ENCODE peak calls at places on chromosome 22, in eight cellular contexts. G, Z, P, N, W, B, V and O are unnamed samples.

GRCh38 chr22:47783433-47784366 is 1021.2 kb downstream of the TBC1D22A start:
- DNase-seq in G (peak; percentile 42), Z (no peak), P (no peak), N (no peak), W (no peak), B (no peak), V (no peak), O (no peak)

GRCh38 chr22:25919452-25919851 is 177.5 kb downstream of the MYO18B start:
- DNase-seq in G (no peak), Z (no peak), P (no peak), N (no peak), W (no peak), B (no peak), V (no peak), O (no peak)

GRCh38 chr22:29255064-29255621 is 12.6 kb downstream of the RHBDD3 start:
- DNase-seq in G (no peak), Z (no peak), P (no peak), N (no peak), W (no peak), B (no peak), V (no peak), O (no peak)

GRCh38 chr22:34526681-34527080 is 539.3 kb upstream of the ISX start:
- DNase-seq in G (no peak), Z (no peak), P (no peak), N (no peak), W (no peak), B (no peak), V (no peak), O (no peak)

GRCh38 chr22:50506611-50507420 is 686 bp downstream of the LMF2 start:
- DNase-seq in G (no peak), Z (no peak), P (peak; percentile 23), N (no peak), W (no peak), B (no peak), V (no peak), O (no peak)

GRCh38 chr22:49086606-49087157 is 741.0 kb downstream of the BRD1 start:
- DNase-seq in G (no peak), Z (no peak), P (no peak), N (no peak), W (no peak), B (no peak), V (no peak), O (no peak)

GRCh38 chr22:36343720-36344105 is 44.1 kb downstream of the MYH9 start:
- DNase-seq in G (no peak), Z (no peak), P (no peak), N (no peak), W (no peak), B (no peak), V (no peak), O (no peak)

GRCh38 chr22:34462795-34463194 is 542.5 kb upstream of the LARGE1 start:
- DNase-seq in G (no peak), Z (no peak), P (no peak), N (no peak), W (no peak), B (no peak), V (no peak), O (no peak)

GRCh38 chr22:22196018-22196533 is 48.5 kb upstream of the VPREB1 start:
- DNase-seq in G (no peak), Z (no peak), P (no peak), N (no peak), W (no peak), B (no peak), V (no peak), O (no peak)

GRCh38 chr22:23286296-23286695 is 106.0 kb downstream of the BCR start:
- DNase-seq in G (no peak), Z (no peak), P (no peak), N (no peak), W (no peak), B (no peak), V (no peak), O (no peak)

GRCh38 chr22:36565686-36566085 is 36.7 kb upstream of the EIF3D start:
- DNase-seq in G (no peak), Z (no peak), P (no peak), N (no peak), W (no peak), B (peak; percentile 6), V (no peak), O (no peak)

GRCh38 chr22:32901925-32902324 is 100.4 kb downstream of the TIMP3 start:
- DNase-seq in G (no peak), Z (no peak), P (no peak), N (no peak), W (no peak), B (no peak), V (no peak), O (no peak)

GRCh38 chr22:20402960-20403778 is 9.2 kb downstream of the ZNF74 start:
- DNase-seq in G (no peak), Z (no peak), P (no peak), N (no peak), W (no peak), B (no peak), V (no peak), O (no peak)

GRCh38 chr22:49302530-49302929 is 525.1 kb downstream of the BRD1 start:
- DNase-seq in G (peak; percentile 21), Z (no peak), P (no peak), N (no peak), W (no peak), B (no peak), V (no peak), O (no peak)

GRCh38 chr22:18968011-18968749 is 32.1 kb upstream of the PRODH start:
- DNase-seq in G (no peak), Z (no peak), P (peak; percentile 29), N (no peak), W (no peak), B (no peak), V (peak; percentile 32), O (no peak)

GRCh38 chr22:26169312-26170111 is at the start of gene SEZ6L:
- DNase-seq in G (no peak), Z (no peak), P (no peak), N (no peak), W (peak; percentile 62), B (no peak), V (no peak), O (no peak)

GRCh38 chr22:43814264-43814663 is 2.2 kb upstream of the EFCAB6 start:
- DNase-seq in G (no peak), Z (no peak), P (no peak), N (no peak), W (no peak), B (no peak), V (no peak), O (no peak)

GRCh38 chr22:45709866-45710265 is 38.2 kb downstream of the ATXN10 start:
- DNase-seq in G (no peak), Z (no peak), P (no peak), N (no peak), W (no peak), B (no peak), V (no peak), O (no peak)

GRCh38 chr22:48841881-48842582 is 985.6 kb downstream of the BRD1 start:
- DNase-seq in G (no peak), Z (no peak), P (no peak), N (no peak), W (no peak), B (no peak), V (no peak), O (no peak)

GRCh38 chr22:32473388-32473952 is 1.1 kb upstream of the FBXO7 start:
- DNase-seq in G (peak; percentile 71), Z (peak; percentile 39), P (peak; percentile 22), N (peak; percentile 49), W (peak; percentile 24), B (peak; percentile 29), V (peak; percentile 71), O (peak; percentile 58)

GRCh38 chr22:50613291-50613981 is 12.8 kb downstream of the MAPK8IP2 start:
- DNase-seq in G (no peak), Z (no peak), P (no peak), N (no peak), W (peak; percentile 44), B (no peak), V (no peak), O (no peak)

GRCh38 chr22:50691521-50691920 is 18.9 kb downstream of the SHANK3 start:
- DNase-seq in G (no peak), Z (no peak), P (peak; percentile 29), N (peak; percentile 17), W (peak; percentile 15), B (no peak), V (peak; percentile 75), O (peak; percentile 10)

GRCh38 chr22:36331912-36332622 is 55.7 kb downstream of the MYH9 start:
- DNase-seq in G (peak; percentile 78), Z (peak; percentile 47), P (peak; percentile 65), N (no peak), W (peak; percentile 24), B (no peak), V (peak; percentile 87), O (no peak)